ENCODE peak calls at places on chromosomes 4 and X, in eight cellular contexts. B, W, K, C, G, H, V and P are unnamed samples. For H3K27me3, the result is how much of the 10 kb centered on the place peaks cover.

GRCh38 chr4:20428410-20429160 is 176.9 kb downstream of the SLIT2 start:
- DNase-seq in B (peak), W (no peak), K (no peak), C (no peak), G (no peak), H (no peak), V (no peak), P (no peak)

GRCh38 chr4:153137168-153137567 is 67.1 kb upstream of the TRIM2 start:
- DNase-seq in B (peak), W (no peak), K (no peak), C (peak), G (no peak), H (no peak), V (no peak), P (no peak)

GRCh38 chr4:140083320-140083719 is 70.7 kb downstream of the MAML3 start:
- DNase-seq in B (no peak), W (no peak), K (no peak), C (no peak), G (no peak), H (no peak), V (no peak), P (no peak)

GRCh38 chr4:90095000-90095399 is 32.2 kb upstream of the CCSER1 start:
- DNase-seq in B (no peak), W (no peak), K (no peak), C (no peak), G (no peak), H (no peak), V (no peak), P (no peak)

GRCh38 chr4:34720563-34720962 is 1523.8 kb downstream of the ARAP2 start:
- DNase-seq in B (peak), W (no peak), K (no peak), C (no peak), G (no peak), H (no peak), V (no peak), P (no peak)

GRCh38 chrX:68721991-68722860 is 74.8 kb downstream of the STARD8 start:
- DNase-seq in B (no peak), W (peak), K (no peak), C (no peak), G (no peak), H (no peak), V (no peak), P (no peak)

GRCh38 chr4:68070302-68070701 is 59.4 kb downstream of the TMPRSS11F start:
- DNase-seq in B (peak), W (no peak), K (no peak), C (no peak), G (no peak), H (no peak), V (no peak), P (no peak)

GRCh38 chrX:51407520-51408409 is 75.1 kb downstream of the NUDT10 start:
- DNase-seq in B (peak), W (no peak), K (peak), C (no peak), G (no peak), H (no peak), V (no peak), P (no peak)

GRCh38 chrX:20514358-20514757 is 247.6 kb upstream of the RPS6KA3 start:
- DNase-seq in B (no peak), W (no peak), K (no peak), C (no peak), G (no peak), H (no peak), V (no peak), P (no peak)

GRCh38 chr4:123350191-123350544 is 46.4 kb upstream of the SPRY1 start:
- DNase-seq in B (peak), W (no peak), K (no peak), C (no peak), G (no peak), H (no peak), V (no peak), P (no peak)

GRCh38 chr4:100299019-100299418 is 108.8 kb upstream of the DDIT4L start:
- DNase-seq in B (no peak), W (no peak), K (no peak), C (peak), G (no peak), H (no peak), V (no peak), P (peak)

GRCh38 chr4:48815483-48815882 is 15.4 kb upstream of the OCIAD1 start:
- DNase-seq in B (no peak), W (no peak), K (no peak), C (no peak), G (no peak), H (no peak), V (no peak), P (no peak)

GRCh38 chrX:77014655-77015377 is 432.4 kb upstream of the FGF16 start:
- DNase-seq in B (peak), W (no peak), K (no peak), C (no peak), G (no peak), H (no peak), V (no peak), P (no peak)

GRCh38 chrX:20266810-20267598 is at the start of gene RPS6KA3:
- DNase-seq in B (peak), W (peak), K (peak), C (peak), G (peak), H (peak), V (peak), P (peak)

GRCh38 chrX:18985186-18985435 is 1.2 kb upstream of the PHKA2 start:
- DNase-seq in B (no peak), W (no peak), K (no peak), C (no peak), G (no peak), H (no peak), V (no peak), P (no peak)

GRCh38 chr4:3399277-3400194 is 42.2 kb upstream of the HGFAC start:
- DNase-seq in B (peak), W (no peak), K (no peak), C (no peak), G (no peak), H (no peak), V (no peak), P (peak)

GRCh38 chrX:70132877-70133302 is 357 bp upstream of the IGBP1 start:
- DNase-seq in B (no peak), W (no peak), K (no peak), C (no peak), G (no peak), H (no peak), V (no peak), P (no peak)

GRCh38 chrX:292900-293897 is 12.0 kb downstream of the PLCXD1 start:
- DNase-seq in B (no peak), W (peak), K (peak), C (no peak), G (no peak), H (no peak), V (no peak), P (no peak)

GRCh38 chr4:151227731-151228130 is 49.2 kb upstream of the PRSS48 start:
- DNase-seq in B (peak), W (no peak), K (no peak), C (peak), G (peak), H (no peak), V (no peak), P (peak)

GRCh38 chrX:10496345-10496965 is 123.9 kb downstream of the MID1 start:
- DNase-seq in B (no peak), W (no peak), K (no peak), C (no peak), G (no peak), H (no peak), V (no peak), P (peak)

GRCh38 chr4:32840461-32841189 is 2120.5 kb downstream of the PCDH7 start:
- DNase-seq in B (no peak), W (no peak), K (no peak), C (no peak), G (no peak), H (no peak), V (no peak), P (no peak)

GRCh38 chr4:25694466-25694865 is 38.8 kb downstream of the SLC34A2 start:
- DNase-seq in B (peak), W (no peak), K (no peak), C (no peak), G (no peak), H (no peak), V (no peak), P (no peak)

GRCh38 chr4:108337923-108338322 is 169.2 kb upstream of the LEF1 start:
- DNase-seq in B (peak), W (no peak), K (no peak), C (no peak), G (no peak), H (no peak), V (no peak), P (no peak)

GRCh38 chr4:185809517-185810071 is 2.4 kb downstream of the SORBS2 start:
- DNase-seq in B (no peak), W (no peak), K (no peak), C (no peak), G (no peak), H (no peak), V (no peak), P (no peak)
- H3K27ac ChIP-seq in B (no peak), W (peak), K (peak), C (peak), G (no peak), H (no peak), V (no peak), P (peak)

GRCh38 chr4:121765368-121765705 is 373 bp upstream of the SMIM43 start:
- DNase-seq in B (no peak), W (no peak), K (no peak), C (no peak), G (no peak), H (no peak), V (no peak), P (no peak)
- H3K27me3 ChIP-seq in B (under half), W (under half), K (under half), C (under half), G (under half), H (under half), V (under half), P (half or more)

GRCh38 chrX:39893417-39894338 is 204.1 kb downstream of the BCOR start:
- DNase-seq in B (no peak), W (no peak), K (no peak), C (no peak), G (no peak), H (no peak), V (no peak), P (no peak)

GRCh38 chrX:39897741-39898097 is 200.0 kb downstream of the BCOR start:
- DNase-seq in B (no peak), W (no peak), K (no peak), C (no peak), G (no peak), H (no peak), V (no peak), P (no peak)

GRCh38 chrX:39896951-39897740 is 200.6 kb downstream of the BCOR start:
- DNase-seq in B (peak), W (no peak), K (peak), C (peak), G (no peak), H (no peak), V (no peak), P (peak)

GRCh38 chrX:39894626-39895025 is 203.1 kb downstream of the BCOR start:
- DNase-seq in B (no peak), W (no peak), K (peak), C (peak), G (no peak), H (no peak), V (no peak), P (no peak)

GRCh38 chrX:39895228-39896110 is 202.3 kb downstream of the BCOR start:
- DNase-seq in B (no peak), W (no peak), K (no peak), C (no peak), G (no peak), H (no peak), V (no peak), P (no peak)
- H3K4me3 ChIP-seq in B (no peak), W (no peak), K (no peak), C (no peak), G (no peak), H (no peak), V (no peak), P (no peak)

GRCh38 chr4:52243367-52243766 is 192.3 kb downstream of the SPATA18 start:
- DNase-seq in B (no peak), W (no peak), K (no peak), C (no peak), G (no peak), H (no peak), V (no peak), P (no peak)
- H3K27ac ChIP-seq in B (no peak), W (no peak), K (no peak), C (no peak), G (no peak), H (no peak), V (no peak), P (no peak)

GRCh38 chr4:54231419-54232150 is 2.5 kb downstream of the PDGFRA start:
- DNase-seq in B (peak), W (no peak), K (no peak), C (peak), G (no peak), H (no peak), V (no peak), P (peak)

GRCh38 chr4:54233128-54233696 is 4.1 kb downstream of the PDGFRA start:
- DNase-seq in B (peak), W (peak), K (peak), C (peak), G (no peak), H (peak), V (peak), P (peak)

GRCh38 chr4:54230479-54231418 is 1.7 kb downstream of the PDGFRA start:
- DNase-seq in B (peak), W (no peak), K (peak), C (peak), G (no peak), H (no peak), V (no peak), P (peak)

GRCh38 chr4:54233697-54234496 is 4.8 kb downstream of the PDGFRA start:
- DNase-seq in B (peak), W (peak), K (peak), C (peak), G (no peak), H (peak), V (peak), P (peak)

DNA sequence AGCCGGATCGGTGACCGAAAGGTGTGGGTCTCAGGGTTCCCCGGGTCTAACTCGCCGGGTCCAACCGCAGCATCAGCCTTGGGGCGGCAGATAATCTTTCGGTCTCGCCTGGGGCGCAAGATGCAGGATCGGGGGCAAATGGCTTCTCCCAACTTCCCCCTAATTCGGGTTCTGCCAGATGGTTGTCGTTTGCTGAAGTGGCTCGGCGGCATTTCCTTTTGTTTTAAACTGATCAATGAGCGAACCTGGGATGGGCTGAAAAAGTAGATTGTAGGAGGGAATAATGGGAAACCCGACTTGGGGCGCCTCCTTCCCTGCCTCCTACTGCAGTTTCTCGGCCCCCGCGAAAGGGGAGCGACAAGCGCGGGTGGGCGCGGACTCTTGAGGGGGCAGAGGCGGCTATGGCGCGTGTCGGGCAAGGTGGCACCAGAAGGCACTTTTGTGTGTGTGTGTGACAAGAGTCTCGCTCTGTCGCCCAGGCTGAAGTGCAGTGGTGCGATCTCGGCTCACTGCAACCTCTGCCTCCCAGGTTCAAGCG is 3.1 kb downstream of the PDGFRA start:
- DNase-seq in B (peak), W (no peak), K (no peak), C (peak), G (no peak), H (no peak), V (no peak), P (no peak)
- H3K27me3 ChIP-seq in B (under half), W (half or more), K (half or more), C (under half), G (under half), H (under half), V (under half), P (half or more)

DNA sequence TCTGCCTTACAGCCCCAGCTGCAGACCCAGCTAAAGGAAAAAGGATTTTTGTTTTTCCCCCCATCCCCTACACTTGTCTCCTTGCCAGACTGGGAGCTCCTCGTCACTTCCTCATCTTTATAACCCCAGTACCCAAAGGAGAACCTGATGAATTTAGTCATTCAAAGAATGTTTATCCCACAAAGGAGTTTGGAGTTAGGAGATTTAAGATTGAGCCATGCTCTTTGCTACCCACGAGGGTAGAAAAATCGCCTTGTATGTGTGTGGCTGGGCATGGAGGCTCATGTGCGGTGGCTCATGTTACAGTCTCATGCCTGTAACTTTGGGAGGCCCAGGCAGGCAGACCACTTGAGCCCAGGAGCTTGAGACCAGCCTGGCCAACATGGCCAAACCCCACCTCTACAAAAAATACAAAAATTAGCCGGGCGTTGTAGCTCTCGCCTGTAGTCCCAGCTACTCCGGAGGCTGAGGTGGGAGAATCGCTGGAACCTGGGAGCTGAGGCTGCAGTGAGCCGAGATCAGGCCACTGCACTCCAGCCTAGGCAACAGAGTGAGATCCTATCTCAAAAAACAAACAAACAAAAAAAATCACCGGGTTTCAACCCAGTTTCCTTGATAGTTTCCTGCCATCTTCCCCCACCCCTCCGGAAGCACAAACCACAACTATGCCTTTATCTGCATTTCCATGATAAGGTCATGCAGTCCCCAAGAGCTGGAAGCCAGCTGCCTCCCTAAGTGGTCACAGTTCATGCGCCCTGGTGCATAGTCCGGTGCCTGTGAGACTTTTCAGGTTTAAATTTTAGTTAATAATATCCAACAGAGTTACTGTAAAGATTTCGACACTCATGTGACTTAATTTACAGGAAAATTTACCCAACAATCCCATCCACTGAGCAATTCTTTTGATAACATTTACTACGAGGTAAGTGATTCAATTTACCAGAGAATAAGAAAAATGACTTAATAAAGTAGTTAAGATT is 1.5 kb downstream of the CFAP97 start:
- DNase-seq in B (peak), W (no peak), K (no peak), C (no peak), G (no peak), H (peak), V (no peak), P (no peak)
- H3K4me3 ChIP-seq in B (no peak), W (peak), K (peak), C (no peak), G (peak), H (peak), V (peak), P (peak)

DNA sequence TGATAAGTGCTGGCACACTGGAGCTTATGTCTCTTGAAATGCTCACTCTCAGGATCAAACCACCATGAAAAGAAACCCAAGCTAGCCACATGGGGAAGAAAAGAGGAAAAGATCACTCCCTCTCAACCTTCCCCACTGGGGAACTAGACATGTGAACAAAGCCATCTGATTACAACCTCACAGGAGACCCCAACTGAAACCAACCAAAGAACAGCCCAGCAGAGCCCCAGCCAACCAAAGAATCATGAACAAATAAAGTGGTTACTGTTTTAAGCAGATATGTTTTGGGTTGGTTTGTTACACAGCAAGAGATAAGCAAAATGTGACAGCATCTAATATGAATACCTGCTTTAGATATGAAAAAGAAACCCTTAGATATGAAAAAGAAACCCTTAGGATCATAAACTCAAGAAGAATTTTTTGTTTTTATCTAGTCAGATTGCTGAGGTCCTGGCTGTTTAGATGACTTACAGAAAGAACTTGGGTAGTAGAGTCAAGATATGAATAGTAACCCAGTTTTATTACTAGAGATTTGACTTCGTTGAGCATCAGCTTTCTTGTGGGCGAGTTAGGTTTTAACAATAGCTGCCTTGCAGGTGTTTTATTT is 23.7 kb upstream of the TLR7 start:
- DNase-seq in B (no peak), W (no peak), K (no peak), C (no peak), G (no peak), H (no peak), V (no peak), P (no peak)
- H3K27ac ChIP-seq in B (no peak), W (peak), K (no peak), C (no peak), G (no peak), H (no peak), V (no peak), P (no peak)